ENCODE peak calls at places on chromosomes 16 and 17, in nine cellular contexts. One of them, this sample, is unnamed.

GRCh38 chr17:34081269-34081668 is 173.8 kb upstream of the CCL2 start:
- DNase-seq in SW480: peak; percentile 16
- DNase-seq in stimulated activated CD4-positive, alpha-beta T cell treated with anti-CD3 and anti-CD28 coated beads, Interleukin-1b, Interleukin-23, amount 100 ng/mL, for 1 hour: no peak
- DNase-seq in right atrium auricular region: no peak
- DNase-seq in memory B cell: no peak
- DNase-seq in psoas muscle: no peak
- DNase-seq in neural crest cell: no peak
- DNase-seq in Right ventricle myocardium superior: no peak
- DNase-seq in activated T-helper 1 cell treated with anti-CD3 and anti-CD28 coated beads, Interleukin-12 subunit alpha, Interleukin-12 subunit beta, Interleukin-2, Interleukin-4 antibody, amounts not matched to agents 30 ng/mL and 10 ng/mL and 1 ng/mL, durations not matched to agents 14 hours and 24 hours and 36 hours: no peak
- DNase-seq in this sample: no peak

GRCh38 chr17:74282587-74283370 is 8.7 kb downstream of the DNAI2 start:
- DNase-seq in psoas muscle: no peak
- DNase-seq in SW480: peak; percentile 99
- DNase-seq in memory B cell: no peak
- DNase-seq in activated T-helper 1 cell treated with anti-CD3 and anti-CD28 coated beads, Interleukin-12 subunit alpha, Interleukin-12 subunit beta, Interleukin-2, Interleukin-4 antibody, amounts not matched to agents 30 ng/mL and 10 ng/mL and 1 ng/mL, durations not matched to agents 14 hours and 24 hours and 36 hours: peak; percentile 36
- DNase-seq in stimulated activated CD4-positive, alpha-beta T cell treated with anti-CD3 and anti-CD28 coated beads, Interleukin-1b, Interleukin-23, amount 100 ng/mL, for 1 hour: peak; percentile 22
- DNase-seq in neural crest cell: no peak
- DNase-seq in right atrium auricular region: no peak
- DNase-seq in Right ventricle myocardium superior: no peak
- DNase-seq in this sample: no peak

GRCh38 chr16:87955302-87956168 is 4.3 kb downstream of the BANP start:
- DNase-seq in psoas muscle: no peak
- DNase-seq in neural crest cell: no peak
- DNase-seq in memory B cell: no peak
- DNase-seq in SW480: no peak
- DNase-seq in stimulated activated CD4-positive, alpha-beta T cell treated with anti-CD3 and anti-CD28 coated beads, Interleukin-1b, Interleukin-23, amount 100 ng/mL, for 1 hour: no peak
- DNase-seq in Right ventricle myocardium superior: peak; percentile 24
- DNase-seq in activated T-helper 1 cell treated with anti-CD3 and anti-CD28 coated beads, Interleukin-12 subunit alpha, Interleukin-12 subunit beta, Interleukin-2, Interleukin-4 antibody, amounts not matched to agents 30 ng/mL and 10 ng/mL and 1 ng/mL, durations not matched to agents 14 hours and 24 hours and 36 hours: no peak
- DNase-seq in right atrium auricular region: no peak
- DNase-seq in this sample: no peak

GRCh38 chr16:56272495-56272894 is 81.2 kb downstream of the GNAO1 start:
- DNase-seq in Right ventricle myocardium superior: no peak
- DNase-seq in psoas muscle: no peak
- DNase-seq in right atrium auricular region: no peak
- DNase-seq in memory B cell: no peak
- DNase-seq in neural crest cell: no peak
- DNase-seq in SW480: no peak
- DNase-seq in activated T-helper 1 cell treated with anti-CD3 and anti-CD28 coated beads, Interleukin-12 subunit alpha, Interleukin-12 subunit beta, Interleukin-2, Interleukin-4 antibody, amounts not matched to agents 30 ng/mL and 10 ng/mL and 1 ng/mL, durations not matched to agents 14 hours and 24 hours and 36 hours: no peak
- DNase-seq in stimulated activated CD4-positive, alpha-beta T cell treated with anti-CD3 and anti-CD28 coated beads, Interleukin-1b, Interleukin-23, amount 100 ng/mL, for 1 hour: no peak
- DNase-seq in this sample: no peak

GRCh38 chr16:9845661-9846361 is 336.4 kb downstream of the GRIN2A start:
- DNase-seq in stimulated activated CD4-positive, alpha-beta T cell treated with anti-CD3 and anti-CD28 coated beads, Interleukin-1b, Interleukin-23, amount 100 ng/mL, for 1 hour: no peak
- DNase-seq in memory B cell: no peak
- DNase-seq in activated T-helper 1 cell treated with anti-CD3 and anti-CD28 coated beads, Interleukin-12 subunit alpha, Interleukin-12 subunit beta, Interleukin-2, Interleukin-4 antibody, amounts not matched to agents 30 ng/mL and 10 ng/mL and 1 ng/mL, durations not matched to agents 14 hours and 24 hours and 36 hours: no peak
- DNase-seq in Right ventricle myocardium superior: no peak
- DNase-seq in SW480: no peak
- DNase-seq in right atrium auricular region: no peak
- DNase-seq in neural crest cell: no peak
- DNase-seq in psoas muscle: no peak
- DNase-seq in this sample: no peak

GRCh38 chr16:2273931-2274330 is 6.0 kb upstream of the RNPS1 start:
- DNase-seq in memory B cell: no peak
- DNase-seq in stimulated activated CD4-positive, alpha-beta T cell treated with anti-CD3 and anti-CD28 coated beads, Interleukin-1b, Interleukin-23, amount 100 ng/mL, for 1 hour: no peak
- DNase-seq in activated T-helper 1 cell treated with anti-CD3 and anti-CD28 coated beads, Interleukin-12 subunit alpha, Interleukin-12 subunit beta, Interleukin-2, Interleukin-4 antibody, amounts not matched to agents 30 ng/mL and 10 ng/mL and 1 ng/mL, durations not matched to agents 14 hours and 24 hours and 36 hours: no peak
- DNase-seq in right atrium auricular region: no peak
- DNase-seq in neural crest cell: no peak
- DNase-seq in psoas muscle: no peak
- DNase-seq in SW480: no peak
- DNase-seq in Right ventricle myocardium superior: no peak
- DNase-seq in this sample: no peak

GRCh38 chr17:60165976-60166375 is 16.2 kb downstream of the CA4 start:
- DNase-seq in stimulated activated CD4-positive, alpha-beta T cell treated with anti-CD3 and anti-CD28 coated beads, Interleukin-1b, Interleukin-23, amount 100 ng/mL, for 1 hour: no peak
- DNase-seq in neural crest cell: no peak
- DNase-seq in Right ventricle myocardium superior: no peak
- DNase-seq in memory B cell: no peak
- DNase-seq in right atrium auricular region: no peak
- DNase-seq in SW480: peak; percentile 44
- DNase-seq in psoas muscle: no peak
- DNase-seq in activated T-helper 1 cell treated with anti-CD3 and anti-CD28 coated beads, Interleukin-12 subunit alpha, Interleukin-12 subunit beta, Interleukin-2, Interleukin-4 antibody, amounts not matched to agents 30 ng/mL and 10 ng/mL and 1 ng/mL, durations not matched to agents 14 hours and 24 hours and 36 hours: peak; percentile 10
- DNase-seq in this sample: no peak

GRCh38 chr17:58352843-58353719 is 1.1 kb upstream of the SUPT4H1 start:
- DNase-seq in Right ventricle myocardium superior: peak; percentile 60
- DNase-seq in SW480: peak; percentile 35
- DNase-seq in stimulated activated CD4-positive, alpha-beta T cell treated with anti-CD3 and anti-CD28 coated beads, Interleukin-1b, Interleukin-23, amount 100 ng/mL, for 1 hour: no peak
- DNase-seq in activated T-helper 1 cell treated with anti-CD3 and anti-CD28 coated beads, Interleukin-12 subunit alpha, Interleukin-12 subunit beta, Interleukin-2, Interleukin-4 antibody, amounts not matched to agents 30 ng/mL and 10 ng/mL and 1 ng/mL, durations not matched to agents 14 hours and 24 hours and 36 hours: no peak
- DNase-seq in right atrium auricular region: no peak
- DNase-seq in memory B cell: peak; percentile 19
- DNase-seq in psoas muscle: no peak
- DNase-seq in neural crest cell: no peak
- DNase-seq in this sample: no peak

GRCh38 chr17:44205962-44206824 is 6.5 kb upstream of the ATXN7L3 start:
- DNase-seq in psoas muscle: no peak
- DNase-seq in SW480: no peak
- DNase-seq in neural crest cell: no peak
- DNase-seq in activated T-helper 1 cell treated with anti-CD3 and anti-CD28 coated beads, Interleukin-12 subunit alpha, Interleukin-12 subunit beta, Interleukin-2, Interleukin-4 antibody, amounts not matched to agents 30 ng/mL and 10 ng/mL and 1 ng/mL, durations not matched to agents 14 hours and 24 hours and 36 hours: no peak
- DNase-seq in stimulated activated CD4-positive, alpha-beta T cell treated with anti-CD3 and anti-CD28 coated beads, Interleukin-1b, Interleukin-23, amount 100 ng/mL, for 1 hour: no peak
- DNase-seq in right atrium auricular region: no peak
- DNase-seq in Right ventricle myocardium superior: no peak
- DNase-seq in memory B cell: no peak
- DNase-seq in this sample: no peak

GRCh38 chr16:28924762-28925385 is at the start of gene RABEP2:
- DNase-seq in neural crest cell: peak; percentile 100
- DNase-seq in right atrium auricular region: peak; percentile 90
- DNase-seq in SW480: peak; percentile 97
- DNase-seq in memory B cell: peak; percentile 99
- DNase-seq in Right ventricle myocardium superior: peak; percentile 96
- DNase-seq in activated T-helper 1 cell treated with anti-CD3 and anti-CD28 coated beads, Interleukin-12 subunit alpha, Interleukin-12 subunit beta, Interleukin-2, Interleukin-4 antibody, amounts not matched to agents 30 ng/mL and 10 ng/mL and 1 ng/mL, durations not matched to agents 14 hours and 24 hours and 36 hours: peak; percentile 92
- DNase-seq in stimulated activated CD4-positive, alpha-beta T cell treated with anti-CD3 and anti-CD28 coated beads, Interleukin-1b, Interleukin-23, amount 100 ng/mL, for 1 hour: peak; percentile 98
- DNase-seq in psoas muscle: peak; percentile 94
- DNase-seq in this sample: peak; percentile 24

GRCh38 chr16:87487361-87487924 is 5.4 kb downstream of the ZCCHC14 start:
- DNase-seq in Right ventricle myocardium superior: peak; percentile 75
- DNase-seq in memory B cell: no peak
- DNase-seq in activated T-helper 1 cell treated with anti-CD3 and anti-CD28 coated beads, Interleukin-12 subunit alpha, Interleukin-12 subunit beta, Interleukin-2, Interleukin-4 antibody, amounts not matched to agents 30 ng/mL and 10 ng/mL and 1 ng/mL, durations not matched to agents 14 hours and 24 hours and 36 hours: no peak
- DNase-seq in psoas muscle: peak; percentile 61
- DNase-seq in stimulated activated CD4-positive, alpha-beta T cell treated with anti-CD3 and anti-CD28 coated beads, Interleukin-1b, Interleukin-23, amount 100 ng/mL, for 1 hour: no peak
- DNase-seq in SW480: peak; percentile 89
- DNase-seq in neural crest cell: no peak
- DNase-seq in right atrium auricular region: peak; percentile 84
- DNase-seq in this sample: no peak

GRCh38 chr17:34314279-34314678 is 5.0 kb upstream of the CCL8 start:
- DNase-seq in memory B cell: no peak
- DNase-seq in Right ventricle myocardium superior: no peak
- DNase-seq in activated T-helper 1 cell treated with anti-CD3 and anti-CD28 coated beads, Interleukin-12 subunit alpha, Interleukin-12 subunit beta, Interleukin-2, Interleukin-4 antibody, amounts not matched to agents 30 ng/mL and 10 ng/mL and 1 ng/mL, durations not matched to agents 14 hours and 24 hours and 36 hours: no peak
- DNase-seq in right atrium auricular region: peak; percentile 59
- DNase-seq in psoas muscle: no peak
- DNase-seq in neural crest cell: no peak
- DNase-seq in SW480: no peak
- DNase-seq in stimulated activated CD4-positive, alpha-beta T cell treated with anti-CD3 and anti-CD28 coated beads, Interleukin-1b, Interleukin-23, amount 100 ng/mL, for 1 hour: no peak
- DNase-seq in this sample: no peak

GRCh38 chr17:29347831-29348281 is 42.3 kb upstream of the TAOK1 start:
- DNase-seq in right atrium auricular region: no peak
- DNase-seq in neural crest cell: no peak
- DNase-seq in SW480: no peak
- DNase-seq in stimulated activated CD4-positive, alpha-beta T cell treated with anti-CD3 and anti-CD28 coated beads, Interleukin-1b, Interleukin-23, amount 100 ng/mL, for 1 hour: no peak
- DNase-seq in memory B cell: no peak
- DNase-seq in psoas muscle: no peak
- DNase-seq in Right ventricle myocardium superior: no peak
- DNase-seq in activated T-helper 1 cell treated with anti-CD3 and anti-CD28 coated beads, Interleukin-12 subunit alpha, Interleukin-12 subunit beta, Interleukin-2, Interleukin-4 antibody, amounts not matched to agents 30 ng/mL and 10 ng/mL and 1 ng/mL, durations not matched to agents 14 hours and 24 hours and 36 hours: no peak
- DNase-seq in this sample: no peak

GRCh38 chr16:48811478-48811877 is 201.5 kb upstream of the N4BP1 start:
- DNase-seq in memory B cell: no peak
- DNase-seq in right atrium auricular region: no peak
- DNase-seq in activated T-helper 1 cell treated with anti-CD3 and anti-CD28 coated beads, Interleukin-12 subunit alpha, Interleukin-12 subunit beta, Interleukin-2, Interleukin-4 antibody, amounts not matched to agents 30 ng/mL and 10 ng/mL and 1 ng/mL, durations not matched to agents 14 hours and 24 hours and 36 hours: no peak
- DNase-seq in SW480: no peak
- DNase-seq in psoas muscle: no peak
- DNase-seq in neural crest cell: no peak
- DNase-seq in stimulated activated CD4-positive, alpha-beta T cell treated with anti-CD3 and anti-CD28 coated beads, Interleukin-1b, Interleukin-23, amount 100 ng/mL, for 1 hour: no peak
- DNase-seq in Right ventricle myocardium superior: no peak
- DNase-seq in this sample: no peak

GRCh38 chr17:79955961-79956735 is 79.5 kb downstream of the TBC1D16 start:
- DNase-seq in right atrium auricular region: no peak
- DNase-seq in Right ventricle myocardium superior: no peak
- DNase-seq in SW480: no peak
- DNase-seq in psoas muscle: no peak
- DNase-seq in stimulated activated CD4-positive, alpha-beta T cell treated with anti-CD3 and anti-CD28 coated beads, Interleukin-1b, Interleukin-23, amount 100 ng/mL, for 1 hour: no peak
- DNase-seq in activated T-helper 1 cell treated with anti-CD3 and anti-CD28 coated beads, Interleukin-12 subunit alpha, Interleukin-12 subunit beta, Interleukin-2, Interleukin-4 antibody, amounts not matched to agents 30 ng/mL and 10 ng/mL and 1 ng/mL, durations not matched to agents 14 hours and 24 hours and 36 hours: no peak
- DNase-seq in memory B cell: no peak
- DNase-seq in neural crest cell: no peak
- DNase-seq in this sample: no peak

GRCh38 chr17:10460062-10460461 is 9.3 kb downstream of the MYH4 start:
- DNase-seq in psoas muscle: no peak
- DNase-seq in right atrium auricular region: no peak
- DNase-seq in SW480: no peak
- DNase-seq in Right ventricle myocardium superior: no peak
- DNase-seq in stimulated activated CD4-positive, alpha-beta T cell treated with anti-CD3 and anti-CD28 coated beads, Interleukin-1b, Interleukin-23, amount 100 ng/mL, for 1 hour: no peak
- DNase-seq in neural crest cell: no peak
- DNase-seq in activated T-helper 1 cell treated with anti-CD3 and anti-CD28 coated beads, Interleukin-12 subunit alpha, Interleukin-12 subunit beta, Interleukin-2, Interleukin-4 antibody, amounts not matched to agents 30 ng/mL and 10 ng/mL and 1 ng/mL, durations not matched to agents 14 hours and 24 hours and 36 hours: no peak
- DNase-seq in memory B cell: no peak
- DNase-seq in this sample: no peak

GRCh38 chr17:33580215-33580614 is 287.1 kb upstream of the ASIC2 start:
- DNase-seq in neural crest cell: no peak
- DNase-seq in SW480: no peak
- DNase-seq in Right ventricle myocardium superior: no peak
- DNase-seq in right atrium auricular region: no peak
- DNase-seq in stimulated activated CD4-positive, alpha-beta T cell treated with anti-CD3 and anti-CD28 coated beads, Interleukin-1b, Interleukin-23, amount 100 ng/mL, for 1 hour: no peak
- DNase-seq in memory B cell: no peak
- DNase-seq in psoas muscle: no peak
- DNase-seq in activated T-helper 1 cell treated with anti-CD3 and anti-CD28 coated beads, Interleukin-12 subunit alpha, Interleukin-12 subunit beta, Interleukin-2, Interleukin-4 antibody, amounts not matched to agents 30 ng/mL and 10 ng/mL and 1 ng/mL, durations not matched to agents 14 hours and 24 hours and 36 hours: no peak
- DNase-seq in this sample: no peak

GRCh38 chr17:54933921-54934320 is 33.3 kb downstream of the TOM1L1 start:
- DNase-seq in Right ventricle myocardium superior: no peak
- DNase-seq in memory B cell: no peak
- DNase-seq in SW480: no peak
- DNase-seq in neural crest cell: no peak
- DNase-seq in activated T-helper 1 cell treated with anti-CD3 and anti-CD28 coated beads, Interleukin-12 subunit alpha, Interleukin-12 subunit beta, Interleukin-2, Interleukin-4 antibody, amounts not matched to agents 30 ng/mL and 10 ng/mL and 1 ng/mL, durations not matched to agents 14 hours and 24 hours and 36 hours: no peak
- DNase-seq in right atrium auricular region: no peak
- DNase-seq in psoas muscle: no peak
- DNase-seq in stimulated activated CD4-positive, alpha-beta T cell treated with anti-CD3 and anti-CD28 coated beads, Interleukin-1b, Interleukin-23, amount 100 ng/mL, for 1 hour: no peak
- DNase-seq in this sample: no peak

GRCh38 chr16:68802190-68802589 is 41.1 kb upstream of the TANGO6 start:
- DNase-seq in psoas muscle: no peak
- DNase-seq in Right ventricle myocardium superior: no peak
- DNase-seq in activated T-helper 1 cell treated with anti-CD3 and anti-CD28 coated beads, Interleukin-12 subunit alpha, Interleukin-12 subunit beta, Interleukin-2, Interleukin-4 antibody, amounts not matched to agents 30 ng/mL and 10 ng/mL and 1 ng/mL, durations not matched to agents 14 hours and 24 hours and 36 hours: no peak
- DNase-seq in stimulated activated CD4-positive, alpha-beta T cell treated with anti-CD3 and anti-CD28 coated beads, Interleukin-1b, Interleukin-23, amount 100 ng/mL, for 1 hour: no peak
- DNase-seq in memory B cell: no peak
- DNase-seq in neural crest cell: no peak
- DNase-seq in SW480: no peak
- DNase-seq in right atrium auricular region: no peak
- DNase-seq in this sample: no peak

GRCh38 chr16:58399718-58400633 is 7.7 kb downstream of the GINS3 start:
- DNase-seq in Right ventricle myocardium superior: no peak
- DNase-seq in neural crest cell: no peak
- DNase-seq in right atrium auricular region: no peak
- DNase-seq in stimulated activated CD4-positive, alpha-beta T cell treated with anti-CD3 and anti-CD28 coated beads, Interleukin-1b, Interleukin-23, amount 100 ng/mL, for 1 hour: no peak
- DNase-seq in memory B cell: no peak
- DNase-seq in activated T-helper 1 cell treated with anti-CD3 and anti-CD28 coated beads, Interleukin-12 subunit alpha, Interleukin-12 subunit beta, Interleukin-2, Interleukin-4 antibody, amounts not matched to agents 30 ng/mL and 10 ng/mL and 1 ng/mL, durations not matched to agents 14 hours and 24 hours and 36 hours: no peak
- DNase-seq in SW480: no peak
- DNase-seq in psoas muscle: no peak
- DNase-seq in this sample: no peak

GRCh38 chr16:86304868-86305267 is 205.5 kb upstream of the FOXF1 start:
- DNase-seq in psoas muscle: no peak
- DNase-seq in SW480: no peak
- DNase-seq in memory B cell: no peak
- DNase-seq in activated T-helper 1 cell treated with anti-CD3 and anti-CD28 coated beads, Interleukin-12 subunit alpha, Interleukin-12 subunit beta, Interleukin-2, Interleukin-4 antibody, amounts not matched to agents 30 ng/mL and 10 ng/mL and 1 ng/mL, durations not matched to agents 14 hours and 24 hours and 36 hours: no peak
- DNase-seq in neural crest cell: no peak
- DNase-seq in right atrium auricular region: no peak
- DNase-seq in stimulated activated CD4-positive, alpha-beta T cell treated with anti-CD3 and anti-CD28 coated beads, Interleukin-1b, Interleukin-23, amount 100 ng/mL, for 1 hour: no peak
- DNase-seq in Right ventricle myocardium superior: no peak
- DNase-seq in this sample: no peak

GRCh38 chr16:89827383-89828198 is 684 bp upstream of the SPIRE2 start:
- DNase-seq in stimulated activated CD4-positive, alpha-beta T cell treated with anti-CD3 and anti-CD28 coated beads, Interleukin-1b, Interleukin-23, amount 100 ng/mL, for 1 hour: no peak
- DNase-seq in right atrium auricular region: peak; percentile 66
- DNase-seq in Right ventricle myocardium superior: peak; percentile 74
- DNase-seq in activated T-helper 1 cell treated with anti-CD3 and anti-CD28 coated beads, Interleukin-12 subunit alpha, Interleukin-12 subunit beta, Interleukin-2, Interleukin-4 antibody, amounts not matched to agents 30 ng/mL and 10 ng/mL and 1 ng/mL, durations not matched to agents 14 hours and 24 hours and 36 hours: no peak
- DNase-seq in memory B cell: no peak
- DNase-seq in neural crest cell: peak; percentile 51
- DNase-seq in psoas muscle: peak; percentile 25
- DNase-seq in SW480: peak; percentile 83
- DNase-seq in this sample: no peak